ENCODE peak calls at places on chromosomes 5 and 9, in six cellular contexts. One of them, this sample, is unnamed.

GRCh38 chr5:95761771-95762680 is 30.9 kb downstream of the RHOBTB3 start:
- DNase-seq in colonic mucosa: no peak
- DNase-seq in HL-60: no peak
- DNase-seq in GM06990: no peak
- DNase-seq in CD8-positive, alpha-beta memory T cell: no peak
- DNase-seq in PC-3: peak; percentile 49
- DNase-seq in this sample: no peak

GRCh38 chr9:131125038-131125287 is 423 bp upstream of the NUP214 start:
- DNase-seq in colonic mucosa: no peak
- DNase-seq in HL-60: no peak
- DNase-seq in GM06990: no peak
- DNase-seq in CD8-positive, alpha-beta memory T cell: no peak
- DNase-seq in PC-3: no peak
- DNase-seq in this sample: no peak

GRCh38 chr9:130639866-130640555 is 24.4 kb upstream of the PRDM12 start:
- DNase-seq in colonic mucosa: no peak
- DNase-seq in HL-60: no peak
- DNase-seq in GM06990: no peak
- DNase-seq in CD8-positive, alpha-beta memory T cell: no peak
- DNase-seq in PC-3: no peak
- DNase-seq in this sample: no peak

GRCh38 chr9:2157277-2158105 is 142.3 kb downstream of the SMARCA2 start:
- DNase-seq in colonic mucosa: peak; percentile 31
- DNase-seq in HL-60: peak; percentile 54
- DNase-seq in GM06990: peak; percentile 56
- DNase-seq in CD8-positive, alpha-beta memory T cell: no peak
- DNase-seq in PC-3: peak; percentile 49
- DNase-seq in this sample: peak; percentile 26

GRCh38 chr5:140245926-140246325 is 57.0 kb downstream of the PFDN1 start:
- DNase-seq in colonic mucosa: no peak
- DNase-seq in HL-60: no peak
- DNase-seq in GM06990: no peak
- DNase-seq in CD8-positive, alpha-beta memory T cell: no peak
- DNase-seq in PC-3: no peak
- DNase-seq in this sample: no peak

GRCh38 chr9:110048976-110049698 is 158.8 kb downstream of the C9orf152 start:
- DNase-seq in colonic mucosa: peak; percentile 30
- DNase-seq in HL-60: no peak
- DNase-seq in GM06990: peak; percentile 56
- DNase-seq in CD8-positive, alpha-beta memory T cell: no peak
- DNase-seq in PC-3: peak; percentile 35
- DNase-seq in this sample: no peak

GRCh38 chr5:27158171-27158570 is 119.8 kb upstream of the CDH9 start:
- DNase-seq in colonic mucosa: no peak
- DNase-seq in HL-60: no peak
- DNase-seq in GM06990: no peak
- DNase-seq in CD8-positive, alpha-beta memory T cell: no peak
- DNase-seq in PC-3: no peak
- DNase-seq in this sample: no peak

GRCh38 chr5:54651482-54652076 is 134.0 kb downstream of the SNX18 start:
- DNase-seq in colonic mucosa: no peak
- DNase-seq in HL-60: no peak
- DNase-seq in GM06990: no peak
- DNase-seq in CD8-positive, alpha-beta memory T cell: no peak
- DNase-seq in PC-3: no peak
- DNase-seq in this sample: no peak

GRCh38 chr5:111563041-111563822 is 50.9 kb upstream of the STARD4 start:
- DNase-seq in colonic mucosa: no peak
- DNase-seq in HL-60: no peak
- DNase-seq in GM06990: no peak
- DNase-seq in CD8-positive, alpha-beta memory T cell: no peak
- DNase-seq in PC-3: no peak
- DNase-seq in this sample: no peak

GRCh38 chr5:39648539-39649200 is 223.9 kb upstream of the DAB2 start:
- DNase-seq in colonic mucosa: peak; percentile 45
- DNase-seq in HL-60: peak; percentile 39
- DNase-seq in GM06990: no peak
- DNase-seq in CD8-positive, alpha-beta memory T cell: no peak
- DNase-seq in PC-3: peak; percentile 93
- DNase-seq in this sample: no peak

GRCh38 chr9:128995791-128996190 is 32.3 kb downstream of the SH3GLB2 start:
- DNase-seq in colonic mucosa: no peak
- DNase-seq in HL-60: no peak
- DNase-seq in GM06990: no peak
- DNase-seq in CD8-positive, alpha-beta memory T cell: no peak
- DNase-seq in PC-3: no peak
- DNase-seq in this sample: no peak

GRCh38 chr5:42360641-42361320 is 62.5 kb upstream of the GHR start:
- DNase-seq in colonic mucosa: no peak
- DNase-seq in HL-60: no peak
- DNase-seq in GM06990: no peak
- DNase-seq in CD8-positive, alpha-beta memory T cell: no peak
- DNase-seq in PC-3: peak; percentile 30
- DNase-seq in this sample: no peak

GRCh38 chr5:38695021-38695961 is 138.8 kb upstream of the LIFR start:
- DNase-seq in colonic mucosa: no peak
- DNase-seq in HL-60: no peak
- DNase-seq in GM06990: no peak
- DNase-seq in CD8-positive, alpha-beta memory T cell: no peak
- DNase-seq in PC-3: no peak
- DNase-seq in this sample: no peak

GRCh38 chr9:22010881-22011625 is 1.9 kb upstream of the CDKN2B start:
- DNase-seq in colonic mucosa: no peak
- DNase-seq in HL-60: no peak
- DNase-seq in GM06990: no peak
- DNase-seq in CD8-positive, alpha-beta memory T cell: no peak
- DNase-seq in PC-3: no peak
- DNase-seq in this sample: no peak

GRCh38 chr5:34708777-34709176 is 52.6 kb downstream of the RAI14 start:
- DNase-seq in colonic mucosa: no peak
- DNase-seq in HL-60: no peak
- DNase-seq in GM06990: no peak
- DNase-seq in CD8-positive, alpha-beta memory T cell: no peak
- DNase-seq in PC-3: no peak
- DNase-seq in this sample: no peak

GRCh38 chr5:74212336-74212735 is 428.2 kb downstream of the ENC1 start:
- DNase-seq in colonic mucosa: no peak
- DNase-seq in HL-60: peak; percentile 7
- DNase-seq in GM06990: no peak
- DNase-seq in CD8-positive, alpha-beta memory T cell: no peak
- DNase-seq in PC-3: peak; percentile 41
- DNase-seq in this sample: no peak

GRCh38 chr5:133930061-133930823 is 38.2 kb downstream of the C5orf15 start:
- DNase-seq in colonic mucosa: no peak
- DNase-seq in HL-60: no peak
- DNase-seq in GM06990: peak; percentile 52
- DNase-seq in CD8-positive, alpha-beta memory T cell: peak; percentile 43
- DNase-seq in PC-3: no peak
- DNase-seq in this sample: peak; percentile 32

GRCh38 chr5:67516959-67517358 is 320.4 kb upstream of the CD180 start:
- DNase-seq in colonic mucosa: no peak
- DNase-seq in HL-60: no peak
- DNase-seq in GM06990: no peak
- DNase-seq in CD8-positive, alpha-beta memory T cell: no peak
- DNase-seq in PC-3: no peak
- DNase-seq in this sample: no peak

GRCh38 chr9:122463828-122464632 is 13.7 kb downstream of the OR1J1 start:
- DNase-seq in colonic mucosa: no peak
- DNase-seq in HL-60: peak; percentile 13
- DNase-seq in GM06990: no peak
- DNase-seq in CD8-positive, alpha-beta memory T cell: no peak
- DNase-seq in PC-3: peak; percentile 50
- DNase-seq in this sample: no peak

GRCh38 chr5:132183723-132184122 is 43.9 kb downstream of the P4HA2 start:
- DNase-seq in colonic mucosa: no peak
- DNase-seq in HL-60: peak; percentile 11
- DNase-seq in GM06990: no peak
- DNase-seq in CD8-positive, alpha-beta memory T cell: no peak
- DNase-seq in PC-3: no peak
- DNase-seq in this sample: no peak

GRCh38 chr9:121984726-121985402 is 108.2 kb downstream of the TTLL11 start:
- DNase-seq in colonic mucosa: no peak
- DNase-seq in HL-60: no peak
- DNase-seq in GM06990: no peak
- DNase-seq in CD8-positive, alpha-beta memory T cell: no peak
- DNase-seq in PC-3: no peak
- DNase-seq in this sample: no peak

GRCh38 chr5:174348582-174348981 is 303.1 kb downstream of the NSG2 start:
- DNase-seq in colonic mucosa: no peak
- DNase-seq in HL-60: no peak
- DNase-seq in GM06990: no peak
- DNase-seq in CD8-positive, alpha-beta memory T cell: no peak
- DNase-seq in PC-3: no peak
- DNase-seq in this sample: no peak

GRCh38 chr9:113940077-113940476 is 64.0 kb downstream of the ZNF618 start:
- DNase-seq in colonic mucosa: no peak
- DNase-seq in HL-60: no peak
- DNase-seq in GM06990: no peak
- DNase-seq in CD8-positive, alpha-beta memory T cell: no peak
- DNase-seq in PC-3: peak; percentile 29
- DNase-seq in this sample: no peak

GRCh38 chr9:13330396-13331004 is 51.0 kb upstream of the MPDZ start:
- DNase-seq in colonic mucosa: no peak
- DNase-seq in HL-60: no peak
- DNase-seq in GM06990: no peak
- DNase-seq in CD8-positive, alpha-beta memory T cell: no peak
- DNase-seq in PC-3: no peak
- DNase-seq in this sample: no peak

DNA sequence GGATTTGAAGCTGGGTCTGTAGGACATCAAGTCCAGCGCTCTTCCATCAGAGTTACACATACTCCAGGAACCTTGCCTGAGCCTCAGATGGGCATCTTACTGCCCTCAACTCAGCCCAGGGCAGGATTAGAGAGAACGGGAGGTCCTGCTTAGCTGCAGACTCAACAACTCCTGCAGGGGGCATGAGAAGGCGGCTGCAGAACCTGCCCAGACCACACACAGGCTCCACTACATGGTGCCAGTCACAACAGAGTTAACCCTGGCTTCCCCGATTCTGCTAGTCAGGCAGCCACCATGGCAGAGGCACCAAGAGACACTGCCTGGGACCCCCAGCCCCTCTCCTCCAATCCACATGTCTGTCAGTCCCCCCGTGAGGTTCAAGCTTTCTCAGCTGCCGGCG is 23.9 kb upstream of the CPLX2 start:
- DNase-seq in colonic mucosa: no peak
- DNase-seq in HL-60: peak; percentile 29
- DNase-seq in GM06990: no peak
- DNase-seq in CD8-positive, alpha-beta memory T cell: no peak
- DNase-seq in PC-3: no peak
- DNase-seq in this sample: no peak
- H3K27me3 ChIP-seq in colonic mucosa: no peaks in the 10 kb centered on the region
- H3K27me3 ChIP-seq in HL-60: no peaks in the 10 kb centered on the region
- H3K27me3 ChIP-seq in GM06990: peaks cover 2% of the 10 kb centered on the region
- H3K27me3 ChIP-seq in CD8-positive, alpha-beta memory T cell: no peaks in the 10 kb centered on the region
- H3K27me3 ChIP-seq in PC-3: no peaks in the 10 kb centered on the region
- H3K27me3 ChIP-seq in this sample: no peaks in the 10 kb centered on the region

GRCh38 chr5:139236479-139236878 is 38.3 kb upstream of the SIL1 start:
- DNase-seq in colonic mucosa: no peak
- DNase-seq in HL-60: no peak
- DNase-seq in GM06990: no peak
- DNase-seq in CD8-positive, alpha-beta memory T cell: no peak
- DNase-seq in PC-3: no peak
- DNase-seq in this sample: no peak
- H3K4me3 ChIP-seq in colonic mucosa: no peak overlapping the region
- H3K4me3 ChIP-seq in HL-60: no peak overlapping the region
- H3K4me3 ChIP-seq in GM06990: no peak overlapping the region
- H3K4me3 ChIP-seq in CD8-positive, alpha-beta memory T cell: no peak overlapping the region
- H3K4me3 ChIP-seq in PC-3: no peak overlapping the region
- H3K4me3 ChIP-seq in this sample: no peak overlapping the region

DNA sequence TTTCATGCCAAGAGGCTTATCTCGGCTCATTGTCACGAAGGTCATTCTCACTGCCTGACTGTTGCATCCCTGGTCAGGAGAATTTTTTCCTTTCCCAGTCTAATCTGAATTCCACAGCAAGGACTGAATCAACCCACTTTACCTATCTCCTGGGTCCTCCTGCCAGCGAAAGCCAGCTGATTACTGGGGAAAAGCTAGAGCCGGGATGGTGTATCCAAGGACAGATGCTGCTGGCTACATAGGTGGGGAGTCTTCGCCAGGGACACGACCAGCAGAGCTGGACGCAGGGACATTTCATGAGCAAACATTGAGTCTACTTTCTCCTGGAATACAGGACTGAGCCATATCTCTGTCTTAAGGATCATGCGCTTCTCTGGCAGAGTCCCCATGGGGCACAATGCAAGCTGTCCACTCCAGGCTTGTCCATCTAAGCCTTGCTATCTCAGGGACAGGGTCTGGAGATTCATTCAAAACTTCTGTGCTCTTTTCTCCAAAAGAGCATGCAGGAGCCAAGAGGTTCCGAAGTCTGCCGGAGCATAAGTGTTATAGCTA is 6.4 kb upstream of the HAND1 start:
- DNase-seq in colonic mucosa: no peak
- DNase-seq in HL-60: no peak
- DNase-seq in GM06990: no peak
- DNase-seq in CD8-positive, alpha-beta memory T cell: no peak
- DNase-seq in PC-3: no peak
- DNase-seq in this sample: no peak
- H3K27me3 ChIP-seq in colonic mucosa: peaks cover 74% of the 10 kb centered on the region
- H3K27me3 ChIP-seq in HL-60: peaks cover 80% of the 10 kb centered on the region
- H3K27me3 ChIP-seq in GM06990: peaks cover 4% of the 10 kb centered on the region
- H3K27me3 ChIP-seq in CD8-positive, alpha-beta memory T cell: peaks cover 69% of the 10 kb centered on the region
- H3K27me3 ChIP-seq in PC-3: peaks cover 96% of the 10 kb centered on the region
- H3K27me3 ChIP-seq in this sample: peaks cover 50% of the 10 kb centered on the region

GRCh38 chr9:92098638-92099037 is 16.6 kb downstream of the SPTLC1 start:
- DNase-seq in colonic mucosa: no peak
- DNase-seq in HL-60: no peak
- DNase-seq in GM06990: no peak
- DNase-seq in CD8-positive, alpha-beta memory T cell: no peak
- DNase-seq in PC-3: no peak
- DNase-seq in this sample: no peak

GRCh38 chr9:92100237-92100911 is 14.8 kb downstream of the SPTLC1 start:
- DNase-seq in colonic mucosa: no peak
- DNase-seq in HL-60: no peak
- DNase-seq in GM06990: no peak
- DNase-seq in CD8-positive, alpha-beta memory T cell: no peak
- DNase-seq in PC-3: peak; percentile 81
- DNase-seq in this sample: no peak

GRCh38 chr9:92094655-92095054 is 20.6 kb downstream of the SPTLC1 start:
- DNase-seq in colonic mucosa: no peak
- DNase-seq in HL-60: no peak
- DNase-seq in GM06990: no peak
- DNase-seq in CD8-positive, alpha-beta memory T cell: no peak
- DNase-seq in PC-3: peak; percentile 5
- DNase-seq in this sample: no peak

GRCh38 chr9:92095236-92095635 is 20.0 kb downstream of the SPTLC1 start:
- DNase-seq in colonic mucosa: no peak
- DNase-seq in HL-60: no peak
- DNase-seq in GM06990: no peak
- DNase-seq in CD8-positive, alpha-beta memory T cell: no peak
- DNase-seq in PC-3: no peak
- DNase-seq in this sample: no peak

DNA sequence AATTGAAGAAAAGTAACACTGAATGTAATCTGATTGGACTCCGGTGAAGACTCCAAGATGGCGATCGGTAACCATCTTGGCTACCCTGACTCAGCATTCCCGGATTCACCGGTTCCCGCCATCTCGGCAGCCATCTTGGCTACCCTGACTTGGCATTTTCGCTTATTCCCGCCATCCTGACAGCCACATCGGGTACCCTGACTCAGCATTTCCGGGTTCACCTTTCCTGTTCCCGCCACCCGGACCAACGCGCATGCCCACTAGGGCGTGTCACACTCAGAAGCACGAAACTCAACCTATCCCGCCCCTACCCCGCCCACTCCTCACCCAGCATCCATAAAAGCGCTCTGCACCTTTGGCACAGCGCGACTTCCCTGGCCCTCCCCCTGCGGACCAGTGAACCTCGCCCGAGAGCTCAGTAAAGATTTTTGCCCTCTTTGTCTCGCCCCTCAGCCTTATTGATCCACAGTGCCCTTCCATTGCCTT is 17.2 kb downstream of the SPTLC1 start:
- DNase-seq in colonic mucosa: peak; percentile 91
- DNase-seq in HL-60: no peak
- DNase-seq in GM06990: no peak
- DNase-seq in CD8-positive, alpha-beta memory T cell: no peak
- DNase-seq in PC-3: no peak
- DNase-seq in this sample: peak; percentile 38
- H3K4me3 ChIP-seq in colonic mucosa: no peak overlapping the region
- H3K4me3 ChIP-seq in HL-60: no peak overlapping the region
- H3K4me3 ChIP-seq in GM06990: no peak overlapping the region
- H3K4me3 ChIP-seq in CD8-positive, alpha-beta memory T cell: no peak overlapping the region
- H3K4me3 ChIP-seq in PC-3: no peak overlapping the region
- H3K4me3 ChIP-seq in this sample: no peak overlapping the region

This sample was measured in CD8-positive, alpha-beta T cell.